ENCODE peak calls at places on chromosomes 3 and 15, in five cellular contexts. J is adrenal gland, Y is heart left ventricle, Q is ovary, H is spleen. S is an unnamed sample.
A peak's percentile ranks its signal among the peaks of the same experiment; 100 is the strongest.

GRCh38 chr15:25725758-25726157 is 137.4 kb downstream of the ATP10A start:
- DNase-seq in J (peak; percentile 7), Y (no peak), Q (no peak), H (peak; percentile 51), S (no peak)

GRCh38 chr15:43218908-43219706 is 1.7 kb downstream of the EPB42 start:
- DNase-seq in Y (no peak), J (no peak), H (no peak), Q (no peak), S (no peak)

GRCh38 chr15:32119694-32120330 is 89.5 kb downstream of the CHRNA7 start:
- DNase-seq in J (no peak), Y (no peak), Q (no peak), H (peak; percentile 60), S (no peak)

GRCh38 chr15:66007663-66008262 is 138.5 kb downstream of the RAB11A start:
- DNase-seq in Q (no peak), Y (no peak), J (no peak), H (no peak), S (no peak)

GRCh38 chr3:190013943-190014924 is 106.5 kb downstream of the P3H2 start:
- DNase-seq in H (no peak), J (no peak), Q (no peak), Y (no peak), S (no peak)

GRCh38 chr15:65077981-65078352 is 1.4 kb downstream of the KBTBD13 start:
- DNase-seq in Y (peak; percentile 61), Q (peak; percentile 66), J (peak; percentile 47), H (peak; percentile 82), S (peak; percentile 68)

GRCh38 chr15:101198820-101199219 is 53.0 kb downstream of the CHSY1 start:
- DNase-seq in Q (no peak), J (no peak), H (no peak), Y (no peak), S (no peak)

GRCh38 chr3:197151562-197151961 is 121.9 kb upstream of the MELTF start:
- DNase-seq in J (peak; percentile 39), Q (no peak), Y (peak; percentile 27), H (no peak), S (peak; percentile 53)

GRCh38 chr3:155631323-155632019 is 113.4 kb downstream of the PLCH1 start:
- DNase-seq in Y (no peak), J (no peak), H (no peak), Q (no peak), S (no peak)

GRCh38 chr3:14503706-14504065 is 36.5 kb downstream of the GRIP2 start:
- DNase-seq in H (no peak), Q (no peak), Y (no peak), J (no peak), S (no peak)

GRCh38 chr3:110894574-110894973 is 177.0 kb upstream of the NECTIN3 start:
- DNase-seq in Q (no peak), J (no peak), H (no peak), Y (no peak), S (no peak)

GRCh38 chr15:41423979-41424659 is 7.2 kb downstream of the RTF1 start:
- DNase-seq in Y (no peak), Q (no peak), H (no peak), J (no peak), S (no peak)

GRCh38 chr3:194161181-194162045 is 25.5 kb downstream of the HES1 start:
- DNase-seq in H (no peak), Y (no peak), Q (peak; percentile 48), J (no peak), S (peak; percentile 49)

GRCh38 chr15:74789171-74789627 is 7.3 kb downstream of the CSK start:
- DNase-seq in J (no peak), Q (no peak), H (peak; percentile 90), Y (no peak), S (peak; percentile 38)

GRCh38 chr3:32310918-32311839 is 72.7 kb downstream of the CMTM8 start:
- DNase-seq in Y (no peak), H (no peak), Q (no peak), J (no peak), S (no peak)

GRCh38 chr3:74489393-74489792 is 125.1 kb downstream of the CNTN3 start:
- DNase-seq in H (no peak), Y (no peak), Q (no peak), J (no peak), S (no peak)

GRCh38 chr3:36305929-36306520 is 74.3 kb upstream of the STAC start:
- DNase-seq in H (no peak), Q (no peak), Y (no peak), J (no peak), S (no peak)

GRCh38 chr3:150800722-150801121 is 37.8 kb upstream of the SIAH2 start:
- DNase-seq in H (no peak), J (no peak), Y (no peak), Q (no peak), S (no peak)
- H3K4me3 ChIP-seq in H (no peak overlapping the region), J (no peak overlapping the region), Y (no peak overlapping the region), Q (no peak overlapping the region), S (no peak overlapping the region)

DNA sequence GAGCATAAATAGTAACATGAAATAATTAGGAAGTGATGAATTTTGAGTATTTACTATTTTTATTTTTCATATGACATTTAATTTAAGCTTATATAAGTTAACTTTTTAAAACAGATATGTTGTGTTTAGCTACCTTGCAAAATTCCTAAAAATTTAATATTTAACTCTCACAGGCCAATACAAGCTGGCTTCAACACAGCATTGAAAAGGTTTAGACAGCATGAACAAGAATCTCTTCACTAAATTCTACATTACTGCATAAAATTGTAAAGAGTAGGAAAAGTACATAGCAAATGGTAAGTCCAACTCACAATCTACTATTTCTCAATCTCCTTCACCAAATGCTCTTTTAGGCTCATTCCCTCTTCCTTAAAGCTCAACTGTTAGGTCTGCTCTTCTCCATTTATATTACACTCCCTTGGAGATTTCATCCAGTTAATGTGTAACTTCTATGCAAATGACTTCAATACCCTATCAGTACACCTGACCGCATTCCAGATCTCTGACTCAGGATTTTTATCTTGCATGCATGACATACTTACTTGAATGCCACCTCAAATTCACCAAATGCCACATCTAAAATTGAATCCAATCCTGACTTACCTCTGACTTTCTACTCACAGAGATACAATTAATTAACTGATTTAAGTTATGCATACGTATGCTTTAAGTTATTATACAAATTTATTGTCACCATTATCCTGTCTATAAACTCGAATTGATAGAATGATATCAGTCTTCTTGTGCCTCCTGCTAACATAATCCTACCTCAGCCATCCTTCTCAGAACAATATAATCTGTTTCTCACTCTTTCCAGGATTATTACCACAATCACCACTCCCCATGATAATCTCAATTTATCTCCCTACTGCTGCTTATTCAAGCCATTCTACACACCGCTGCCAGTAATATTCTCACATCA is 127.0 kb downstream of the STAG1 start:
- DNase-seq in H (no peak), Y (no peak), J (no peak), Q (no peak), S (peak; percentile 23)
- TF ChIP-seq POLR2A in H (no peak), Y (no peak), J (no peak), Q (no peak), S (no peak)

GRCh38 chr15:97963779-97964178 is 3.3 kb downstream of the ARRDC4 start:
- DNase-seq in H (no peak), J (no peak), Y (no peak), Q (no peak), S (peak; percentile 22)
- H3K4me3 ChIP-seq in H (no peak overlapping the region), J (peak overlapping the region; percentile 78), Y (no peak overlapping the region), Q (no peak overlapping the region), S (no peak overlapping the region)

GRCh38 chr3:42652251-42652610 is 1.3 kb upstream of the ZBTB47 start:
- DNase-seq in Q (peak; percentile 8), Y (no peak), H (no peak), J (no peak), S (no peak)

GRCh38 chr3:42653303-42653559 is 266 bp upstream of the ZBTB47 start:
- DNase-seq in Y (no peak), H (no peak), Q (no peak), J (peak; percentile 24), S (no peak)

GRCh38 chr3:42653560-42654330 is at the start of gene ZBTB47:
- DNase-seq in H (peak; percentile 92), Q (peak; percentile 33), Y (peak; percentile 77), J (peak; percentile 54), S (peak; percentile 72)

GRCh38 chr3:42651248-42652091 is 2.0 kb upstream of the ZBTB47 start:
- DNase-seq in Q (peak; percentile 16), Y (no peak), J (no peak), H (no peak), S (no peak)

GRCh38 chr3:42652611-42653302 is 740 bp upstream of the ZBTB47 start:
- DNase-seq in Q (peak; percentile 65), J (peak; percentile 40), H (peak; percentile 91), Y (peak; percentile 65), S (peak; percentile 69)
- TF ChIP-seq POLR2A in Q (peak; percentile 36), J (peak; percentile 62), H (no peak), Y (peak; percentile 84), S (peak; percentile 30)

GRCh38 chr15:77020348-77021087 is 25.6 kb downstream of the PSTPIP1 start:
- DNase-seq in J (no peak), H (peak; percentile 59), Q (no peak), Y (no peak), S (no peak)

GRCh38 chr15:77022646-77023575 is 28.0 kb downstream of the PSTPIP1 start:
- DNase-seq in Y (no peak), H (peak; percentile 73), Q (peak; percentile 5), J (no peak), S (no peak)

GRCh38 chr15:77023576-77024272 is 28.8 kb downstream of the PSTPIP1 start:
- DNase-seq in J (peak; percentile 16), Y (no peak), H (peak; percentile 71), Q (peak; percentile 6), S (no peak)

GRCh38 chr15:77021088-77021481 is 26.2 kb downstream of the PSTPIP1 start:
- DNase-seq in J (no peak), Y (no peak), Q (no peak), H (peak; percentile 61), S (no peak)

GRCh38 chr15:77021803-77022381 is 27.0 kb downstream of the PSTPIP1 start:
- DNase-seq in H (peak; percentile 83), Y (peak; percentile 53), J (no peak), Q (no peak), S (no peak)
- H3K4me3 ChIP-seq in H (no peak overlapping the region), Y (no peak overlapping the region), J (no peak overlapping the region), Q (no peak overlapping the region), S (no peak overlapping the region)

GRCh38 chr3:63872135-63872924 is 8.7 kb downstream of the ATXN7 start:
- DNase-seq in Q (no peak), H (no peak), J (no peak), Y (no peak), S (no peak)

GRCh38 chr3:63874769-63875168 is 11.1 kb downstream of the ATXN7 start:
- DNase-seq in J (no peak), Q (no peak), Y (no peak), H (no peak), S (no peak)

GRCh38 chr3:63870606-63871005 is 6.9 kb downstream of the ATXN7 start:
- DNase-seq in Q (no peak), H (no peak), J (no peak), Y (no peak), S (no peak)

GRCh38 chr3:63867225-63867624 is 3.6 kb downstream of the ATXN7 start:
- DNase-seq in Y (no peak), J (no peak), H (no peak), Q (no peak), S (no peak)

GRCh38 chr3:63869929-63870328 is 6.3 kb downstream of the ATXN7 start:
- DNase-seq in Q (no peak), Y (no peak), J (no peak), H (no peak), S (no peak)
- TF ChIP-seq POLR2A in Q (no peak), Y (no peak), J (no peak), H (no peak), S (no peak)

GRCh38 chr3:66038384-66038725 is 363 bp downstream of the MAGI1 start:
- DNase-seq in Q (no peak), H (no peak), J (no peak), Y (no peak), S (no peak)
- H3K4me3 ChIP-seq in Q (peak overlapping the region; percentile 83), H (peak overlapping the region; percentile 74), J (peak overlapping the region; percentile 91), Y (peak overlapping the region; percentile 89), S (peak overlapping the region; percentile 78)

GRCh38 chr15:67172172-67172571 is 82.3 kb downstream of the AAGAB start:
- DNase-seq in Y (no peak), Q (no peak), H (no peak), J (no peak), S (no peak)
- TF ChIP-seq POLR2A in Y (no peak), Q (no peak), H (no peak), J (no peak), S (no peak)